ENCODE peak calls at places on chromosomes 12 and 14, in nine cellular contexts. K is stomach, F is psoas muscle, E is heart right ventricle, X is endothelial cell, V is D721Med, N is neural crest cell, A is heart left ventricle, G is Peyer's patch. S is an unnamed sample.

GRCh38 chr12:93571854-93572711 is at the start of gene SOCS2:
- DNase-seq in K (peak; percentile 31), F (peak; percentile 47), E (peak; percentile 54), X (peak; percentile 68), V (no peak), N (peak; percentile 51), A (peak; percentile 58), G (peak; percentile 64), S (no peak)

GRCh38 chr12:115817399-115817798 is 460.1 kb downstream of the MED13L start:
- DNase-seq in K (no peak), F (no peak), E (no peak), X (no peak), V (no peak), N (no peak), A (no peak), G (no peak), S (no peak)

GRCh38 chr12:219891-220352 is 6.0 kb upstream of the SLC6A12 start:
- DNase-seq in K (peak; percentile 54), F (peak; percentile 56), E (peak; percentile 35), X (peak; percentile 91), V (peak; percentile 65), N (peak; percentile 77), A (peak; percentile 59), G (peak; percentile 76), S (peak; percentile 88)

GRCh38 chr12:121990692-121991603 is 30.7 kb upstream of the BCL7A start:
- DNase-seq in K (no peak), F (no peak), E (no peak), X (no peak), V (peak; percentile 66), N (no peak), A (no peak), G (no peak), S (no peak)

GRCh38 chr12:127504874-127505273 is 762.1 kb upstream of the TMEM132C start:
- DNase-seq in K (no peak), F (no peak), E (no peak), X (no peak), V (no peak), N (no peak), A (no peak), G (no peak), S (no peak)

GRCh38 chr14:73700325-73700724 is 13.9 kb downstream of the PNMA1 start:
- DNase-seq in K (no peak), F (no peak), E (no peak), X (no peak), V (no peak), N (no peak), A (no peak), G (no peak), S (no peak)

GRCh38 chr14:33959692-33960151 is 8.8 kb upstream of the EGLN3 start:
- DNase-seq in K (no peak), F (no peak), E (no peak), X (peak; percentile 18), V (no peak), N (no peak), A (no peak), G (no peak), S (no peak)

GRCh38 chr12:2902287-2902880 is 11.7 kb downstream of the TULP3 start:
- DNase-seq in K (peak; percentile 49), F (no peak), E (peak; percentile 59), X (no peak), V (no peak), N (no peak), A (no peak), G (peak; percentile 26), S (no peak)

GRCh38 chr14:73696466-73697390 is 17.5 kb downstream of the PNMA1 start:
- DNase-seq in K (no peak), F (no peak), E (no peak), X (no peak), V (no peak), N (no peak), A (no peak), G (no peak), S (no peak)

GRCh38 chr14:73269729-73270651 is 32.7 kb downstream of the PAPLN start:
- DNase-seq in K (peak; percentile 64), F (peak; percentile 65), E (peak; percentile 31), X (peak; percentile 38), V (no peak), N (peak; percentile 25), A (peak; percentile 55), G (peak; percentile 71), S (no peak)

GRCh38 chr12:64466178-64466577 is 14.3 kb downstream of the TBK1 start:
- DNase-seq in K (no peak), F (no peak), E (no peak), X (no peak), V (no peak), N (no peak), A (no peak), G (no peak), S (no peak)

GRCh38 chr12:82745807-82746206 is 59.1 kb downstream of the TMTC2 start:
- DNase-seq in K (no peak), F (no peak), E (no peak), X (no peak), V (no peak), N (no peak), A (no peak), G (no peak), S (no peak)

GRCh38 chr12:67667276-67668073 is 18.9 kb downstream of the DYRK2 start:
- DNase-seq in K (peak; percentile 77), F (peak; percentile 57), E (peak; percentile 81), X (no peak), V (no peak), N (no peak), A (peak; percentile 81), G (no peak), S (no peak)

GRCh38 chr14:61609143-61609851 is 86.0 kb upstream of the HIF1A start:
- DNase-seq in K (no peak), F (peak; percentile 34), E (no peak), X (peak; percentile 26), V (no peak), N (peak; percentile 15), A (no peak), G (no peak), S (no peak)

GRCh38 chr12:129069886-129070285 is 216.6 kb downstream of the GLT1D1 start:
- DNase-seq in K (no peak), F (no peak), E (no peak), X (no peak), V (no peak), N (no peak), A (no peak), G (no peak), S (no peak)
- TF ChIP-seq CTCF in K (no peak), F (no peak), E (no peak), X (no peak), V (no peak), N (no peak), A (no peak), G (no peak), S (no peak)

DNA sequence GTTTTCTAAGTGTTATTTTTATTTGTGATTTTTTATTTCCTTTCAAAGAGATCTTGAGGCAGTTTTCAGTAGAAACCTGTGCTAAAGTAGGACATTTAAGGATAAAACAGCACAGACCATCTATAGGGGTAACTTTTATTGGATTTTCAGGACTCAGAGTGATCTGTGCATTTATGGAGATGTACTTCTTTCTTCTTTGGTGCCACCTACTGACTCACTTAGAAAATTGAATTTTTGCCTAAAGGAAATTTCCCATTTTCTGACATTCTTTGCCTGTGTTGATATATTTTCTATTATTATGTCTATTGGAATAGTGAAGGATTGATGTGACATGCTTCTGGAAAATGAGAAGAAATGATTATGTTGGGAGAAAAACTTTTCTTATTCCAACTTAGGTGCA is 113.0 kb downstream of the UNC79 start:
- DNase-seq in K (no peak), F (no peak), E (no peak), X (no peak), V (no peak), N (no peak), A (no peak), G (no peak), S (no peak)
- TF ChIP-seq CTCF in K (no peak), F (no peak), E (peak; percentile 52), X (peak; percentile 57), V (peak; percentile 47), N (peak; percentile 66), A (peak; percentile 45), G (no peak), S (peak; percentile 70)

GRCh38 chr12:39959467-39959866 is 146.4 kb downstream of the SLC2A13 start:
- DNase-seq in K (no peak), F (no peak), E (no peak), X (no peak), V (no peak), N (no peak), A (no peak), G (no peak), S (no peak)

GRCh38 chr12:39959016-39959415 is 146.9 kb downstream of the SLC2A13 start:
- DNase-seq in K (no peak), F (no peak), E (no peak), X (no peak), V (no peak), N (no peak), A (no peak), G (no peak), S (no peak)

GRCh38 chr12:39958377-39958776 is 147.5 kb downstream of the SLC2A13 start:
- DNase-seq in K (no peak), F (no peak), E (no peak), X (peak; percentile 9), V (no peak), N (no peak), A (no peak), G (no peak), S (no peak)
- TF ChIP-seq CTCF in K (no peak), F (no peak), E (no peak), X (no peak), V (no peak), N (no peak), A (no peak), G (no peak), S (no peak)

DNA sequence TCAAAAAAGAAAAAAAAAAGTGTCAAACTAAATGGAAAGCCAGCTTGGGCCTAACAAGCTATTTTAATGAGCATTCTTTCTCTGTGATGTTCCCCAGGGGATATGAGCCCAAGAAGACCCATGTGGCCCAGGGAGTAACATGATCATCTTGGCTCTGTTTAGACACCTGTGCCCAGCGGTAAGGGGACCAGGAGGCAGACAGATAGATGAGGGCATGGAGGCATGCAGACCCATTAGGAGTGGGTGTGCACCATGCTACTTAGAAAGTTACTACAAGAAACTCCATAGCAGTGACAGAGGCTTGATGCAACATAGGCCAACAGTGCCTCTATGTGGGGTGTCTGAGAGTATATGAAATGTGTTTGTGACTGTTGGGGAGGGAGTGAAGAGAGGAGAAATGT is 3.1 kb upstream of the CREBL2 start:
- DNase-seq in K (no peak), F (no peak), E (no peak), X (no peak), V (no peak), N (no peak), A (no peak), G (peak; percentile 34), S (no peak)
- TF ChIP-seq CTCF in K (no peak), F (no peak), E (peak; percentile 11), X (no peak), V (peak; percentile 2), N (no peak), A (no peak), G (no peak), S (no peak)